ENCODE peak calls at places on chromosomes 16 and 17, in seven cellular contexts. I is HFFc6; F is NCI-H1930; C is NCI-H1436; B is NCI-H524; H is germinal center; V is activated CD4-positive, alpha-beta T cell treated with anti-CD3 and anti-CD28 coated beads, Interleukin-2, amount 50 U/mL, for 48 hours. T is an unnamed sample.

GRCh38 chr16:58346831-58347371 is 45.4 kb upstream of the GINS3 start:
- DNase-seq in I (no peak), F (no peak), C (no peak), B (peak), H (no peak), V (no peak), T (no peak)

GRCh38 chr16:143456-143855 is 5.0 kb upstream of the NPRL3 start:
- DNase-seq in I (peak), F (no peak), C (no peak), B (no peak), H (no peak), V (no peak), T (no peak)

GRCh38 chr16:81869326-81869725 is 90.2 kb downstream of the PLCG2 start:
- DNase-seq in I (no peak), F (no peak), C (no peak), B (no peak), H (no peak), V (no peak), T (no peak)

GRCh38 chr16:15502041-15502725 is 67.8 kb downstream of the BMERB1 start:
- DNase-seq in I (peak), F (no peak), C (no peak), B (no peak), H (no peak), V (no peak), T (no peak)

GRCh38 chr17:31156326-31156725 is 61.5 kb downstream of the NF1 start:
- DNase-seq in I (peak), F (no peak), C (no peak), B (no peak), H (no peak), V (no peak), T (no peak)

GRCh38 chr17:20270336-20270735 is 197.0 kb downstream of the LGALS9B start:
- DNase-seq in I (no peak), F (no peak), C (no peak), B (no peak), H (no peak), V (no peak), T (no peak)

GRCh38 chr17:57545836-57546305 is 199.2 kb downstream of the CCDC182 start:
- DNase-seq in I (no peak), F (peak), C (peak), B (peak), H (no peak), V (no peak), T (no peak)

GRCh38 chr17:77116371-77116860 is 24.4 kb upstream of the SEC14L1 start:
- DNase-seq in I (no peak), F (no peak), C (no peak), B (no peak), H (no peak), V (no peak), T (no peak)

GRCh38 chr17:56604691-56605090 is 11.2 kb downstream of the NOG start:
- DNase-seq in I (no peak), F (no peak), C (no peak), B (no peak), H (no peak), V (no peak), T (no peak)